ENCODE peak calls at places on chromosomes 5 and 9, in five cellular contexts. One of them, this sample, is unnamed.

GRCh38 chr5:125298258-125298657 is 551.8 kb upstream of the ZNF608 start:
- DNase-seq in SK-N-SH: no peak
- DNase-seq in spleen: no peak
- DNase-seq in sigmoid colon: no peak
- DNase-seq in GM12891: no peak
- DNase-seq in this sample: no peak

GRCh38 chr5:84239509-84239908 is 145.2 kb downstream of the EDIL3 start:
- DNase-seq in sigmoid colon: no peak
- DNase-seq in SK-N-SH: no peak
- DNase-seq in spleen: no peak
- DNase-seq in GM12891: no peak
- DNase-seq in this sample: no peak

GRCh38 chr5:146744358-146744757 is 134.2 kb downstream of the PPP2R2B start:
- DNase-seq in SK-N-SH: no peak
- DNase-seq in sigmoid colon: no peak
- DNase-seq in GM12891: no peak
- DNase-seq in spleen: no peak
- DNase-seq in this sample: no peak

GRCh38 chr9:90807006-90807405 is 5.4 kb downstream of the SYK start:
- DNase-seq in GM12891: no peak
- DNase-seq in SK-N-SH: no peak
- DNase-seq in spleen: no peak
- DNase-seq in sigmoid colon: no peak
- DNase-seq in this sample: no peak

GRCh38 chr5:75603421-75603820 is 7.8 kb upstream of the ANKDD1B start:
- DNase-seq in SK-N-SH: no peak
- DNase-seq in GM12891: no peak
- DNase-seq in spleen: no peak
- DNase-seq in sigmoid colon: no peak
- DNase-seq in this sample: no peak

GRCh38 chr5:127886141-127886540 is 182.9 kb downstream of the CCDC192 start:
- DNase-seq in GM12891: no peak
- DNase-seq in spleen: no peak
- DNase-seq in SK-N-SH: no peak
- DNase-seq in sigmoid colon: no peak
- DNase-seq in this sample: no peak

GRCh38 chr9:114619205-114619758 is 8.2 kb downstream of the TMEM268 start:
- DNase-seq in spleen: no peak
- DNase-seq in SK-N-SH: no peak
- DNase-seq in GM12891: no peak
- DNase-seq in sigmoid colon: no peak
- DNase-seq in this sample: peak; percentile 82

GRCh38 chr9:136590788-136591187 is 44.9 kb upstream of the NOTCH1 start:
- DNase-seq in SK-N-SH: no peak
- DNase-seq in spleen: no peak
- DNase-seq in GM12891: no peak
- DNase-seq in sigmoid colon: no peak
- DNase-seq in this sample: no peak

GRCh38 chr5:143341807-143342570 is 61.5 kb downstream of the NR3C1 start:
- DNase-seq in sigmoid colon: no peak
- DNase-seq in spleen: no peak
- DNase-seq in GM12891: no peak
- DNase-seq in SK-N-SH: no peak
- DNase-seq in this sample: no peak

GRCh38 chr5:111236995-111237394 is 12.8 kb downstream of the CAMK4 start:
- DNase-seq in spleen: no peak
- DNase-seq in GM12891: no peak
- DNase-seq in sigmoid colon: no peak
- DNase-seq in SK-N-SH: no peak
- DNase-seq in this sample: no peak

GRCh38 chr5:88826959-88827585 is 55.9 kb downstream of the MEF2C start:
- DNase-seq in sigmoid colon: peak; percentile 64
- DNase-seq in SK-N-SH: no peak
- DNase-seq in GM12891: no peak
- DNase-seq in spleen: peak; percentile 79
- DNase-seq in this sample: no peak

GRCh38 chr9:21828853-21829405 is 26.5 kb downstream of the MTAP start:
- DNase-seq in sigmoid colon: no peak
- DNase-seq in GM12891: no peak
- DNase-seq in spleen: no peak
- DNase-seq in SK-N-SH: no peak
- DNase-seq in this sample: no peak

GRCh38 chr9:38018964-38019602 is 49.9 kb downstream of the SHB start:
- DNase-seq in GM12891: no peak
- DNase-seq in sigmoid colon: peak; percentile 82
- DNase-seq in SK-N-SH: no peak
- DNase-seq in spleen: no peak
- DNase-seq in this sample: peak; percentile 63

GRCh38 chr9:101442248-101443136 is 6.9 kb upstream of the ALDOB start:
- DNase-seq in SK-N-SH: no peak
- DNase-seq in spleen: no peak
- DNase-seq in sigmoid colon: no peak
- DNase-seq in GM12891: no peak
- DNase-seq in this sample: no peak

GRCh38 chr5:39992617-39993203 is 567.9 kb upstream of the DAB2 start:
- DNase-seq in SK-N-SH: no peak
- DNase-seq in spleen: no peak
- DNase-seq in GM12891: no peak
- DNase-seq in sigmoid colon: no peak
- DNase-seq in this sample: no peak

GRCh38 chr9:136052433-136052880 is 42.6 kb downstream of the NACC2 start:
- DNase-seq in sigmoid colon: peak; percentile 74
- DNase-seq in GM12891: peak; percentile 14
- DNase-seq in spleen: no peak
- DNase-seq in SK-N-SH: no peak
- DNase-seq in this sample: no peak

GRCh38 chr5:69293882-69294281 is 38.7 kb downstream of the CCDC125 start:
- DNase-seq in SK-N-SH: no peak
- DNase-seq in GM12891: no peak
- DNase-seq in sigmoid colon: no peak
- DNase-seq in spleen: no peak
- DNase-seq in this sample: no peak

GRCh38 chr9:71909887-71910601 is 949 bp downstream of the ABHD17B start:
- DNase-seq in GM12891: peak; percentile 19
- DNase-seq in SK-N-SH: peak; percentile 70
- DNase-seq in sigmoid colon: peak; percentile 79
- DNase-seq in spleen: no peak
- DNase-seq in this sample: peak; percentile 58

GRCh38 chr9:124743686-124744348 is 27.3 kb downstream of the NR6A1 start:
- DNase-seq in SK-N-SH: no peak
- DNase-seq in GM12891: no peak
- DNase-seq in sigmoid colon: no peak
- DNase-seq in spleen: no peak
- DNase-seq in this sample: no peak

GRCh38 chr9:115058684-115059315 is 59.2 kb downstream of the TNC start:
- DNase-seq in GM12891: no peak
- DNase-seq in spleen: no peak
- DNase-seq in sigmoid colon: no peak
- DNase-seq in SK-N-SH: no peak
- DNase-seq in this sample: no peak

GRCh38 chr9:76873056-76873792 is 32.7 kb downstream of the PRUNE2 start:
- DNase-seq in GM12891: no peak
- DNase-seq in spleen: no peak
- DNase-seq in sigmoid colon: peak; percentile 70
- DNase-seq in SK-N-SH: no peak
- DNase-seq in this sample: no peak

DNA sequence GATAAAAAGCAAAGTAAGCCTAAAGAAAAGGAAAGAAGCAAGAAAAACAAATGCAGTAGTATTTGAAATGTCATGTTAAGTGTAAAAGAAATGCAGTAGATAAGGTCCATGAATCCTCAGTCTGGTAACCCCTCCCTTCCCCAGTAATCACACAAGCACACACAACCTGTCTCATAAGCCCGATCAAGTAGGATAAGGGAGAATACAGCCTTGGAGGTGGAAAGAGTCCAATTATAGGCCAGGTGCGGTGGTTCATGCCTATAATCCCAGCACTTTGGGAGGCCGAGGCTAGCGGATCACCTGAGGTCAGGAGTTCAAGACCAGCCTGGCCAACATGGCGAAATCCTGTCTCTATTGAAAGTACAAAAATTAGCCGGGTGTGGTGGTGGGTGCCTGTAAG is 117.9 kb downstream of the GADD45G start:
- DNase-seq in spleen: no peak
- DNase-seq in SK-N-SH: no peak
- DNase-seq in sigmoid colon: no peak
- DNase-seq in GM12891: no peak
- DNase-seq in this sample: no peak
- TF ChIP-seq POLR2AphosphoS5 in spleen: no peak
- TF ChIP-seq POLR2AphosphoS5 in SK-N-SH: no peak
- TF ChIP-seq POLR2AphosphoS5 in sigmoid colon: no peak
- TF ChIP-seq POLR2AphosphoS5 in GM12891: no peak
- TF ChIP-seq POLR2AphosphoS5 in this sample: no peak

GRCh38 chr5:180803181-180804128 is 849 bp upstream of the MGAT1 start:
- DNase-seq in GM12891: peak; percentile 81
- DNase-seq in spleen: peak; percentile 98
- DNase-seq in sigmoid colon: peak; percentile 82
- DNase-seq in SK-N-SH: peak; percentile 41
- DNase-seq in this sample: peak; percentile 59
- TF ChIP-seq POLR2AphosphoS5 in GM12891: peak; percentile 73
- TF ChIP-seq POLR2AphosphoS5 in spleen: peak; percentile 85
- TF ChIP-seq POLR2AphosphoS5 in sigmoid colon: peak; percentile 38
- TF ChIP-seq POLR2AphosphoS5 in SK-N-SH: no peak
- TF ChIP-seq POLR2AphosphoS5 in this sample: no peak

DNA sequence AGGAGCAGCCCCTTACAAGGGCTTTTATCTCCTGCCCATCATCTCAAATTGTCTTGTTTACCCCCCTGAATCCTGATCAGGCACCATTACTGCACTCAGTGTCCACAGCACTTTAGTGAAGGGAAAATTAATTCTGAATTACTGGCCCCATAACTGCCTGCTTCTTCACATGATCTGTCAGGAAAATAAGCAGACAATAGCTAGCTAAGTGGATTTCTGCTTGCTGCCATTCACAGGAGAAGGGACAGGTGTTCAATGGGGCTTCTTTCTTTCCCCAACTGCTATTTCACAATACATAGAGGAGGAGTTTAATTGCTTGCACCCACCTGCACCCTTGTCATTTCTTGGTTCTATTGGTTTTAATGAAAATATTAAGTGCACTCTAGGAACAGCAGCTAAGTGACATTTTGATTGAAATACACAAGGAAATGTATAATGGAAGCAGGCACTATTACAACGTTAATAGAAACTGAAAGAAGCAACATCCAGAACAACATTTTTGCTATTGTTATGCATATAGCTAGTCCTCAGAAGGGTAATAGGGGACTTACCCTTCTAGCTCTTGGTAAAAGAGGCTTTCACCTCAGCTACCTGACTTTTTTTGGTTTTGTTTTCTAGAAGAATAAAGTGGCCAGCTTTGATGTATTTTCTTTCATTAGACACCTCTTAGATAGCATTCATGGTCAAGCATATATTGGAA is 599.3 kb upstream of the TLE4 start:
- DNase-seq in sigmoid colon: no peak
- DNase-seq in GM12891: no peak
- DNase-seq in SK-N-SH: no peak
- DNase-seq in spleen: no peak
- DNase-seq in this sample: no peak
- TF ChIP-seq POLR2AphosphoS5 in sigmoid colon: no peak
- TF ChIP-seq POLR2AphosphoS5 in GM12891: no peak
- TF ChIP-seq POLR2AphosphoS5 in SK-N-SH: no peak
- TF ChIP-seq POLR2AphosphoS5 in spleen: no peak
- TF ChIP-seq POLR2AphosphoS5 in this sample: no peak

GRCh38 chr9:87564111-87564510 is 66.4 kb downstream of the DAPK1 start:
- DNase-seq in GM12891: no peak
- DNase-seq in sigmoid colon: no peak
- DNase-seq in spleen: no peak
- DNase-seq in SK-N-SH: no peak
- DNase-seq in this sample: no peak
- TF ChIP-seq POLR2AphosphoS5 in GM12891: no peak
- TF ChIP-seq POLR2AphosphoS5 in sigmoid colon: no peak
- TF ChIP-seq POLR2AphosphoS5 in spleen: no peak
- TF ChIP-seq POLR2AphosphoS5 in SK-N-SH: no peak
- TF ChIP-seq POLR2AphosphoS5 in this sample: no peak

GRCh38 chr9:93945400-93946337 is 9.5 kb downstream of the BARX1 start:
- DNase-seq in GM12891: no peak
- DNase-seq in SK-N-SH: peak; percentile 33
- DNase-seq in sigmoid colon: no peak
- DNase-seq in spleen: no peak
- DNase-seq in this sample: no peak
- TF ChIP-seq POLR2AphosphoS5 in GM12891: no peak
- TF ChIP-seq POLR2AphosphoS5 in SK-N-SH: no peak
- TF ChIP-seq POLR2AphosphoS5 in sigmoid colon: no peak
- TF ChIP-seq POLR2AphosphoS5 in spleen: peak; percentile 22
- TF ChIP-seq POLR2AphosphoS5 in this sample: no peak

GRCh38 chr5:152437861-152438260 is 32.8 kb upstream of the NMUR2 start:
- DNase-seq in SK-N-SH: no peak
- DNase-seq in sigmoid colon: no peak
- DNase-seq in GM12891: no peak
- DNase-seq in spleen: no peak
- DNase-seq in this sample: no peak

GRCh38 chr5:152443935-152444334 is 38.9 kb upstream of the NMUR2 start:
- DNase-seq in sigmoid colon: no peak
- DNase-seq in SK-N-SH: no peak
- DNase-seq in GM12891: no peak
- DNase-seq in spleen: no peak
- DNase-seq in this sample: no peak

DNA sequence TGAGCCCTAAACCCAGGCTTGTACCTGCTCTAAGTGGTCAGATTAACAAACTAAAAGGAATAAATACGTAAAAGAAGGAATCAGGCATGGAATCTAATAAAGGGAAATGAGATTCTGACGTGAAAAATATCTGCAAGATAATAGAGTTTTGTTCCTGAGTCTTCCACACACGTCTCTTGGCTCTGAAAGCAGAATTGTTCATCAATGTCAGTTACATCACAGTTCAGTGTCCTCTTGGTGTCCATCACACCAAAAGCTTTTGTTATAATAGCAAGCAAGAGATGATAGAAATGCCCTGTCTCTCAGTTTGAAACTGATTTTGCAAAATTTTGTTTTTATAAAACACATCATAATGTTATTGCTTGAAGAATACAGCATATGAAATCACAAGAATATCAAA is 34.7 kb upstream of the NMUR2 start:
- DNase-seq in GM12891: no peak
- DNase-seq in sigmoid colon: no peak
- DNase-seq in SK-N-SH: no peak
- DNase-seq in spleen: no peak
- DNase-seq in this sample: no peak
- TF ChIP-seq POLR2AphosphoS5 in GM12891: no peak
- TF ChIP-seq POLR2AphosphoS5 in sigmoid colon: no peak
- TF ChIP-seq POLR2AphosphoS5 in SK-N-SH: no peak
- TF ChIP-seq POLR2AphosphoS5 in spleen: no peak
- TF ChIP-seq POLR2AphosphoS5 in this sample: no peak

GRCh38 chr9:81372628-81373191 is 316.6 kb downstream of the TLE1 start:
- DNase-seq in sigmoid colon: no peak
- DNase-seq in SK-N-SH: no peak
- DNase-seq in GM12891: no peak
- DNase-seq in spleen: no peak
- DNase-seq in this sample: peak; percentile 29
- TF ChIP-seq POLR2AphosphoS5 in sigmoid colon: no peak
- TF ChIP-seq POLR2AphosphoS5 in SK-N-SH: no peak
- TF ChIP-seq POLR2AphosphoS5 in GM12891: no peak
- TF ChIP-seq POLR2AphosphoS5 in spleen: no peak
- TF ChIP-seq POLR2AphosphoS5 in this sample: no peak